ENCODE peak calls at places on chromosomes 4 and X, in nine cellular contexts. One of them, this sample, is unnamed.
A peak's percentile ranks its signal among the peaks of the same experiment; 100 is the strongest.

GRCh38 chrX:104137496-104137895 is 19.3 kb downstream of the SLC25A53 start:
- DNase-seq in lung: no peak
- DNase-seq in choroid plexus epithelial cell: peak; percentile 40
- DNase-seq in gastrocnemius medialis: no peak
- DNase-seq in ELR: peak; percentile 21
- DNase-seq in SJSA1: no peak
- DNase-seq in activated CD8-positive, alpha-beta memory T cell treated with anti-CD3 and anti-CD28 coated beads, Interleukin-2, amount 50 U/mL, for 48 hours: no peak
- DNase-seq in stimulated activated CD8-positive, alpha-beta memory T cell treated with anti-CD3 and anti-CD28 coated beads, Interleukin-7, amount 100 ng/mL, for 4 hours: no peak
- DNase-seq in KBM-7: peak; percentile 5
- DNase-seq in this sample: no peak

GRCh38 chr4:8602686-8603430 is 10.3 kb downstream of the CPZ start:
- DNase-seq in lung: no peak
- DNase-seq in choroid plexus epithelial cell: no peak
- DNase-seq in gastrocnemius medialis: no peak
- DNase-seq in ELR: no peak
- DNase-seq in SJSA1: no peak
- DNase-seq in activated CD8-positive, alpha-beta memory T cell treated with anti-CD3 and anti-CD28 coated beads, Interleukin-2, amount 50 U/mL, for 48 hours: no peak
- DNase-seq in stimulated activated CD8-positive, alpha-beta memory T cell treated with anti-CD3 and anti-CD28 coated beads, Interleukin-7, amount 100 ng/mL, for 4 hours: no peak
- DNase-seq in KBM-7: no peak
- DNase-seq in this sample: no peak

GRCh38 chr4:108045687-108046024 is 56.0 kb downstream of the HADH start:
- DNase-seq in lung: peak; percentile 57
- DNase-seq in choroid plexus epithelial cell: no peak
- DNase-seq in gastrocnemius medialis: peak; percentile 29
- DNase-seq in ELR: no peak
- DNase-seq in SJSA1: no peak
- DNase-seq in activated CD8-positive, alpha-beta memory T cell treated with anti-CD3 and anti-CD28 coated beads, Interleukin-2, amount 50 U/mL, for 48 hours: no peak
- DNase-seq in stimulated activated CD8-positive, alpha-beta memory T cell treated with anti-CD3 and anti-CD28 coated beads, Interleukin-7, amount 100 ng/mL, for 4 hours: no peak
- DNase-seq in KBM-7: no peak
- DNase-seq in this sample: no peak

GRCh38 chr4:129532573-129532972 is 436.6 kb downstream of the C4orf33 start:
- DNase-seq in lung: no peak
- DNase-seq in choroid plexus epithelial cell: no peak
- DNase-seq in gastrocnemius medialis: no peak
- DNase-seq in ELR: no peak
- DNase-seq in SJSA1: no peak
- DNase-seq in activated CD8-positive, alpha-beta memory T cell treated with anti-CD3 and anti-CD28 coated beads, Interleukin-2, amount 50 U/mL, for 48 hours: no peak
- DNase-seq in stimulated activated CD8-positive, alpha-beta memory T cell treated with anti-CD3 and anti-CD28 coated beads, Interleukin-7, amount 100 ng/mL, for 4 hours: no peak
- DNase-seq in KBM-7: peak; percentile 81
- DNase-seq in this sample: no peak

GRCh38 chrX:43655151-43655676 is 885 bp upstream of the MAOA start:
- DNase-seq in lung: peak; percentile 34
- DNase-seq in choroid plexus epithelial cell: peak; percentile 64
- DNase-seq in gastrocnemius medialis: peak; percentile 55
- DNase-seq in ELR: peak; percentile 14
- DNase-seq in SJSA1: peak; percentile 41
- DNase-seq in activated CD8-positive, alpha-beta memory T cell treated with anti-CD3 and anti-CD28 coated beads, Interleukin-2, amount 50 U/mL, for 48 hours: peak; percentile 58
- DNase-seq in stimulated activated CD8-positive, alpha-beta memory T cell treated with anti-CD3 and anti-CD28 coated beads, Interleukin-7, amount 100 ng/mL, for 4 hours: no peak
- DNase-seq in KBM-7: peak; percentile 43
- DNase-seq in this sample: no peak

GRCh38 chr4:145287351-145287750 is 107.0 kb upstream of the OTUD4 start:
- DNase-seq in lung: no peak
- DNase-seq in choroid plexus epithelial cell: no peak
- DNase-seq in gastrocnemius medialis: no peak
- DNase-seq in ELR: no peak
- DNase-seq in SJSA1: no peak
- DNase-seq in activated CD8-positive, alpha-beta memory T cell treated with anti-CD3 and anti-CD28 coated beads, Interleukin-2, amount 50 U/mL, for 48 hours: no peak
- DNase-seq in stimulated activated CD8-positive, alpha-beta memory T cell treated with anti-CD3 and anti-CD28 coated beads, Interleukin-7, amount 100 ng/mL, for 4 hours: no peak
- DNase-seq in KBM-7: no peak
- DNase-seq in this sample: no peak

GRCh38 chr4:22179124-22179874 is 230.7 kb upstream of the KCNIP4 start:
- DNase-seq in lung: no peak
- DNase-seq in choroid plexus epithelial cell: peak; percentile 30
- DNase-seq in gastrocnemius medialis: no peak
- DNase-seq in ELR: peak; percentile 88
- DNase-seq in SJSA1: peak; percentile 33
- DNase-seq in activated CD8-positive, alpha-beta memory T cell treated with anti-CD3 and anti-CD28 coated beads, Interleukin-2, amount 50 U/mL, for 48 hours: no peak
- DNase-seq in stimulated activated CD8-positive, alpha-beta memory T cell treated with anti-CD3 and anti-CD28 coated beads, Interleukin-7, amount 100 ng/mL, for 4 hours: no peak
- DNase-seq in KBM-7: no peak
- DNase-seq in this sample: no peak

GRCh38 chr4:69038582-69038981 is 57.7 kb upstream of the UGT2B7 start:
- DNase-seq in lung: no peak
- DNase-seq in choroid plexus epithelial cell: no peak
- DNase-seq in gastrocnemius medialis: no peak
- DNase-seq in ELR: peak; percentile 68
- DNase-seq in SJSA1: no peak
- DNase-seq in activated CD8-positive, alpha-beta memory T cell treated with anti-CD3 and anti-CD28 coated beads, Interleukin-2, amount 50 U/mL, for 48 hours: no peak
- DNase-seq in stimulated activated CD8-positive, alpha-beta memory T cell treated with anti-CD3 and anti-CD28 coated beads, Interleukin-7, amount 100 ng/mL, for 4 hours: no peak
- DNase-seq in KBM-7: no peak
- DNase-seq in this sample: no peak

GRCh38 chr4:69330345-69330744 is 50.1 kb downstream of the UGT2B28 start:
- DNase-seq in lung: no peak
- DNase-seq in choroid plexus epithelial cell: no peak
- DNase-seq in gastrocnemius medialis: no peak
- DNase-seq in ELR: no peak
- DNase-seq in SJSA1: no peak
- DNase-seq in activated CD8-positive, alpha-beta memory T cell treated with anti-CD3 and anti-CD28 coated beads, Interleukin-2, amount 50 U/mL, for 48 hours: no peak
- DNase-seq in stimulated activated CD8-positive, alpha-beta memory T cell treated with anti-CD3 and anti-CD28 coated beads, Interleukin-7, amount 100 ng/mL, for 4 hours: no peak
- DNase-seq in KBM-7: no peak
- DNase-seq in this sample: no peak

GRCh38 chr4:125368161-125368560 is 53.4 kb downstream of the FAT4 start:
- DNase-seq in lung: no peak
- DNase-seq in choroid plexus epithelial cell: peak; percentile 66
- DNase-seq in gastrocnemius medialis: no peak
- DNase-seq in ELR: peak; percentile 48
- DNase-seq in SJSA1: no peak
- DNase-seq in activated CD8-positive, alpha-beta memory T cell treated with anti-CD3 and anti-CD28 coated beads, Interleukin-2, amount 50 U/mL, for 48 hours: no peak
- DNase-seq in stimulated activated CD8-positive, alpha-beta memory T cell treated with anti-CD3 and anti-CD28 coated beads, Interleukin-7, amount 100 ng/mL, for 4 hours: no peak
- DNase-seq in KBM-7: no peak
- DNase-seq in this sample: peak; percentile 25

GRCh38 chrX:123993326-123993725 is 31.8 kb downstream of the STAG2 start:
- DNase-seq in lung: no peak
- DNase-seq in choroid plexus epithelial cell: peak; percentile 63
- DNase-seq in gastrocnemius medialis: no peak
- DNase-seq in ELR: peak; percentile 88
- DNase-seq in SJSA1: no peak
- DNase-seq in activated CD8-positive, alpha-beta memory T cell treated with anti-CD3 and anti-CD28 coated beads, Interleukin-2, amount 50 U/mL, for 48 hours: no peak
- DNase-seq in stimulated activated CD8-positive, alpha-beta memory T cell treated with anti-CD3 and anti-CD28 coated beads, Interleukin-7, amount 100 ng/mL, for 4 hours: no peak
- DNase-seq in KBM-7: no peak
- DNase-seq in this sample: no peak

GRCh38 chrX:69154051-69154450 is 11.2 kb downstream of the PJA1 start:
- DNase-seq in lung: no peak
- DNase-seq in choroid plexus epithelial cell: no peak
- DNase-seq in gastrocnemius medialis: no peak
- DNase-seq in ELR: no peak
- DNase-seq in SJSA1: peak; percentile 5
- DNase-seq in activated CD8-positive, alpha-beta memory T cell treated with anti-CD3 and anti-CD28 coated beads, Interleukin-2, amount 50 U/mL, for 48 hours: no peak
- DNase-seq in stimulated activated CD8-positive, alpha-beta memory T cell treated with anti-CD3 and anti-CD28 coated beads, Interleukin-7, amount 100 ng/mL, for 4 hours: no peak
- DNase-seq in KBM-7: no peak
- DNase-seq in this sample: no peak

GRCh38 chr4:57554693-57555092 is 444.5 kb upstream of the IGFBP7 start:
- DNase-seq in lung: no peak
- DNase-seq in choroid plexus epithelial cell: no peak
- DNase-seq in gastrocnemius medialis: no peak
- DNase-seq in ELR: no peak
- DNase-seq in SJSA1: no peak
- DNase-seq in activated CD8-positive, alpha-beta memory T cell treated with anti-CD3 and anti-CD28 coated beads, Interleukin-2, amount 50 U/mL, for 48 hours: no peak
- DNase-seq in stimulated activated CD8-positive, alpha-beta memory T cell treated with anti-CD3 and anti-CD28 coated beads, Interleukin-7, amount 100 ng/mL, for 4 hours: no peak
- DNase-seq in KBM-7: no peak
- DNase-seq in this sample: no peak

GRCh38 chr4:174808119-174808518 is 20.9 kb downstream of the GLRA3 start:
- DNase-seq in lung: no peak
- DNase-seq in choroid plexus epithelial cell: no peak
- DNase-seq in gastrocnemius medialis: no peak
- DNase-seq in ELR: peak; percentile 39
- DNase-seq in SJSA1: no peak
- DNase-seq in activated CD8-positive, alpha-beta memory T cell treated with anti-CD3 and anti-CD28 coated beads, Interleukin-2, amount 50 U/mL, for 48 hours: no peak
- DNase-seq in stimulated activated CD8-positive, alpha-beta memory T cell treated with anti-CD3 and anti-CD28 coated beads, Interleukin-7, amount 100 ng/mL, for 4 hours: no peak
- DNase-seq in KBM-7: no peak
- DNase-seq in this sample: no peak

GRCh38 chrX:155026727-155027508 is at the start of gene FUNDC2:
- DNase-seq in lung: peak; percentile 91
- DNase-seq in choroid plexus epithelial cell: peak; percentile 95
- DNase-seq in gastrocnemius medialis: peak; percentile 95
- DNase-seq in ELR: peak; percentile 90
- DNase-seq in SJSA1: peak; percentile 92
- DNase-seq in activated CD8-positive, alpha-beta memory T cell treated with anti-CD3 and anti-CD28 coated beads, Interleukin-2, amount 50 U/mL, for 48 hours: peak; percentile 91
- DNase-seq in stimulated activated CD8-positive, alpha-beta memory T cell treated with anti-CD3 and anti-CD28 coated beads, Interleukin-7, amount 100 ng/mL, for 4 hours: peak; percentile 90
- DNase-seq in KBM-7: peak; percentile 99
- DNase-seq in this sample: peak; percentile 82

GRCh38 chrX:132818638-132819037 is 139.8 kb downstream of the HS6ST2 start:
- DNase-seq in lung: no peak
- DNase-seq in choroid plexus epithelial cell: no peak
- DNase-seq in gastrocnemius medialis: no peak
- DNase-seq in ELR: no peak
- DNase-seq in SJSA1: no peak
- DNase-seq in activated CD8-positive, alpha-beta memory T cell treated with anti-CD3 and anti-CD28 coated beads, Interleukin-2, amount 50 U/mL, for 48 hours: no peak
- DNase-seq in stimulated activated CD8-positive, alpha-beta memory T cell treated with anti-CD3 and anti-CD28 coated beads, Interleukin-7, amount 100 ng/mL, for 4 hours: no peak
- DNase-seq in KBM-7: no peak
- DNase-seq in this sample: no peak

GRCh38 chr4:86965019-86965976 is 30.5 kb downstream of the AFF1 start:
- DNase-seq in lung: no peak
- DNase-seq in choroid plexus epithelial cell: no peak
- DNase-seq in gastrocnemius medialis: no peak
- DNase-seq in ELR: no peak
- DNase-seq in SJSA1: no peak
- DNase-seq in activated CD8-positive, alpha-beta memory T cell treated with anti-CD3 and anti-CD28 coated beads, Interleukin-2, amount 50 U/mL, for 48 hours: no peak
- DNase-seq in stimulated activated CD8-positive, alpha-beta memory T cell treated with anti-CD3 and anti-CD28 coated beads, Interleukin-7, amount 100 ng/mL, for 4 hours: no peak
- DNase-seq in KBM-7: no peak
- DNase-seq in this sample: no peak

GRCh38 chrX:81174286-81174685 is 27.4 kb downstream of the HMGN5 start:
- DNase-seq in lung: no peak
- DNase-seq in choroid plexus epithelial cell: peak; percentile 48
- DNase-seq in gastrocnemius medialis: no peak
- DNase-seq in ELR: peak; percentile 34
- DNase-seq in SJSA1: no peak
- DNase-seq in activated CD8-positive, alpha-beta memory T cell treated with anti-CD3 and anti-CD28 coated beads, Interleukin-2, amount 50 U/mL, for 48 hours: no peak
- DNase-seq in stimulated activated CD8-positive, alpha-beta memory T cell treated with anti-CD3 and anti-CD28 coated beads, Interleukin-7, amount 100 ng/mL, for 4 hours: no peak
- DNase-seq in KBM-7: peak; percentile 62
- DNase-seq in this sample: no peak

GRCh38 chr4:38674206-38675144 is 10.5 kb downstream of the KLF3 start:
- DNase-seq in lung: no peak
- DNase-seq in choroid plexus epithelial cell: no peak
- DNase-seq in gastrocnemius medialis: no peak
- DNase-seq in ELR: no peak
- DNase-seq in SJSA1: no peak
- DNase-seq in activated CD8-positive, alpha-beta memory T cell treated with anti-CD3 and anti-CD28 coated beads, Interleukin-2, amount 50 U/mL, for 48 hours: no peak
- DNase-seq in stimulated activated CD8-positive, alpha-beta memory T cell treated with anti-CD3 and anti-CD28 coated beads, Interleukin-7, amount 100 ng/mL, for 4 hours: no peak
- DNase-seq in KBM-7: no peak
- DNase-seq in this sample: no peak

GRCh38 chr4:119690871-119691270 is 62.3 kb upstream of the PDE5A start:
- DNase-seq in lung: no peak
- DNase-seq in choroid plexus epithelial cell: no peak
- DNase-seq in gastrocnemius medialis: no peak
- DNase-seq in ELR: peak; percentile 8
- DNase-seq in SJSA1: no peak
- DNase-seq in activated CD8-positive, alpha-beta memory T cell treated with anti-CD3 and anti-CD28 coated beads, Interleukin-2, amount 50 U/mL, for 48 hours: no peak
- DNase-seq in stimulated activated CD8-positive, alpha-beta memory T cell treated with anti-CD3 and anti-CD28 coated beads, Interleukin-7, amount 100 ng/mL, for 4 hours: no peak
- DNase-seq in KBM-7: no peak
- DNase-seq in this sample: no peak

GRCh38 chrX:623599-624323 is 6.8 kb upstream of the SHOX start:
- DNase-seq in lung: peak; percentile 22
- DNase-seq in choroid plexus epithelial cell: peak; percentile 29
- DNase-seq in gastrocnemius medialis: no peak
- DNase-seq in ELR: no peak
- DNase-seq in SJSA1: peak; percentile 29
- DNase-seq in activated CD8-positive, alpha-beta memory T cell treated with anti-CD3 and anti-CD28 coated beads, Interleukin-2, amount 50 U/mL, for 48 hours: no peak
- DNase-seq in stimulated activated CD8-positive, alpha-beta memory T cell treated with anti-CD3 and anti-CD28 coated beads, Interleukin-7, amount 100 ng/mL, for 4 hours: no peak
- DNase-seq in KBM-7: peak; percentile 35
- DNase-seq in this sample: no peak

GRCh38 chrX:12463873-12464272 is 325.6 kb downstream of the FRMPD4 start:
- DNase-seq in lung: no peak
- DNase-seq in choroid plexus epithelial cell: no peak
- DNase-seq in gastrocnemius medialis: no peak
- DNase-seq in ELR: no peak
- DNase-seq in SJSA1: no peak
- DNase-seq in activated CD8-positive, alpha-beta memory T cell treated with anti-CD3 and anti-CD28 coated beads, Interleukin-2, amount 50 U/mL, for 48 hours: no peak
- DNase-seq in stimulated activated CD8-positive, alpha-beta memory T cell treated with anti-CD3 and anti-CD28 coated beads, Interleukin-7, amount 100 ng/mL, for 4 hours: no peak
- DNase-seq in KBM-7: no peak
- DNase-seq in this sample: no peak

GRCh38 chrX:23773601-23774175 is 9.3 kb upstream of the SAT1 start:
- DNase-seq in lung: no peak
- DNase-seq in choroid plexus epithelial cell: no peak
- DNase-seq in gastrocnemius medialis: no peak
- DNase-seq in ELR: no peak
- DNase-seq in SJSA1: no peak
- DNase-seq in activated CD8-positive, alpha-beta memory T cell treated with anti-CD3 and anti-CD28 coated beads, Interleukin-2, amount 50 U/mL, for 48 hours: no peak
- DNase-seq in stimulated activated CD8-positive, alpha-beta memory T cell treated with anti-CD3 and anti-CD28 coated beads, Interleukin-7, amount 100 ng/mL, for 4 hours: peak; percentile 55
- DNase-seq in KBM-7: peak; percentile 65
- DNase-seq in this sample: no peak

GRCh38 chr4:181376058-181376457 is 867.1 kb upstream of the TENM3 start:
- DNase-seq in lung: no peak
- DNase-seq in choroid plexus epithelial cell: no peak
- DNase-seq in gastrocnemius medialis: no peak
- DNase-seq in ELR: no peak
- DNase-seq in SJSA1: no peak
- DNase-seq in activated CD8-positive, alpha-beta memory T cell treated with anti-CD3 and anti-CD28 coated beads, Interleukin-2, amount 50 U/mL, for 48 hours: no peak
- DNase-seq in stimulated activated CD8-positive, alpha-beta memory T cell treated with anti-CD3 and anti-CD28 coated beads, Interleukin-7, amount 100 ng/mL, for 4 hours: no peak
- DNase-seq in KBM-7: no peak
- DNase-seq in this sample: no peak

GRCh38 chrX:33195698-33196097 is 15.7 kb downstream of the DMD start:
- DNase-seq in lung: no peak
- DNase-seq in choroid plexus epithelial cell: no peak
- DNase-seq in gastrocnemius medialis: no peak
- DNase-seq in ELR: no peak
- DNase-seq in SJSA1: no peak
- DNase-seq in activated CD8-positive, alpha-beta memory T cell treated with anti-CD3 and anti-CD28 coated beads, Interleukin-2, amount 50 U/mL, for 48 hours: no peak
- DNase-seq in stimulated activated CD8-positive, alpha-beta memory T cell treated with anti-CD3 and anti-CD28 coated beads, Interleukin-7, amount 100 ng/mL, for 4 hours: no peak
- DNase-seq in KBM-7: no peak
- DNase-seq in this sample: no peak

GRCh38 chrX:135625995-135626394 is 87.4 kb upstream of the CT45A1 start:
- DNase-seq in lung: no peak
- DNase-seq in choroid plexus epithelial cell: peak; percentile 20
- DNase-seq in gastrocnemius medialis: no peak
- DNase-seq in ELR: peak; percentile 30
- DNase-seq in SJSA1: no peak
- DNase-seq in activated CD8-positive, alpha-beta memory T cell treated with anti-CD3 and anti-CD28 coated beads, Interleukin-2, amount 50 U/mL, for 48 hours: no peak
- DNase-seq in stimulated activated CD8-positive, alpha-beta memory T cell treated with anti-CD3 and anti-CD28 coated beads, Interleukin-7, amount 100 ng/mL, for 4 hours: no peak
- DNase-seq in KBM-7: no peak
- DNase-seq in this sample: no peak

GRCh38 chr4:20015825-20016224 is 235.9 kb upstream of the SLIT2 start:
- DNase-seq in lung: no peak
- DNase-seq in choroid plexus epithelial cell: no peak
- DNase-seq in gastrocnemius medialis: no peak
- DNase-seq in ELR: no peak
- DNase-seq in SJSA1: no peak
- DNase-seq in activated CD8-positive, alpha-beta memory T cell treated with anti-CD3 and anti-CD28 coated beads, Interleukin-2, amount 50 U/mL, for 48 hours: no peak
- DNase-seq in stimulated activated CD8-positive, alpha-beta memory T cell treated with anti-CD3 and anti-CD28 coated beads, Interleukin-7, amount 100 ng/mL, for 4 hours: no peak
- DNase-seq in KBM-7: no peak
- DNase-seq in this sample: no peak

GRCh38 chr4:1245481-1246051 is 3.4 kb downstream of the CTBP1 start:
- DNase-seq in lung: no peak
- DNase-seq in choroid plexus epithelial cell: no peak
- DNase-seq in gastrocnemius medialis: peak; percentile 12
- DNase-seq in ELR: no peak
- DNase-seq in SJSA1: no peak
- DNase-seq in activated CD8-positive, alpha-beta memory T cell treated with anti-CD3 and anti-CD28 coated beads, Interleukin-2, amount 50 U/mL, for 48 hours: no peak
- DNase-seq in stimulated activated CD8-positive, alpha-beta memory T cell treated with anti-CD3 and anti-CD28 coated beads, Interleukin-7, amount 100 ng/mL, for 4 hours: no peak
- DNase-seq in KBM-7: no peak
- DNase-seq in this sample: no peak

GRCh38 chrX:119410027-119410819 is 11.1 kb downstream of the SLC25A43 start:
- DNase-seq in lung: peak; percentile 71
- DNase-seq in choroid plexus epithelial cell: peak; percentile 75
- DNase-seq in gastrocnemius medialis: peak; percentile 60
- DNase-seq in ELR: peak; percentile 89
- DNase-seq in SJSA1: peak; percentile 84
- DNase-seq in activated CD8-positive, alpha-beta memory T cell treated with anti-CD3 and anti-CD28 coated beads, Interleukin-2, amount 50 U/mL, for 48 hours: no peak
- DNase-seq in stimulated activated CD8-positive, alpha-beta memory T cell treated with anti-CD3 and anti-CD28 coated beads, Interleukin-7, amount 100 ng/mL, for 4 hours: no peak
- DNase-seq in KBM-7: no peak
- DNase-seq in this sample: no peak

GRCh38 chr4:8393593-8394038 is 46.9 kb downstream of the ACOX3 start:
- DNase-seq in lung: peak; percentile 55
- DNase-seq in choroid plexus epithelial cell: peak; percentile 96
- DNase-seq in gastrocnemius medialis: peak; percentile 86
- DNase-seq in ELR: peak; percentile 97
- DNase-seq in SJSA1: peak; percentile 72
- DNase-seq in activated CD8-positive, alpha-beta memory T cell treated with anti-CD3 and anti-CD28 coated beads, Interleukin-2, amount 50 U/mL, for 48 hours: no peak
- DNase-seq in stimulated activated CD8-positive, alpha-beta memory T cell treated with anti-CD3 and anti-CD28 coated beads, Interleukin-7, amount 100 ng/mL, for 4 hours: no peak
- DNase-seq in KBM-7: no peak
- DNase-seq in this sample: peak; percentile 65

GRCh38 chr4:40587826-40588225 is 41.8 kb downstream of the RBM47 start:
- DNase-seq in lung: no peak
- DNase-seq in choroid plexus epithelial cell: peak; percentile 72
- DNase-seq in gastrocnemius medialis: no peak
- DNase-seq in ELR: peak; percentile 65
- DNase-seq in SJSA1: no peak
- DNase-seq in activated CD8-positive, alpha-beta memory T cell treated with anti-CD3 and anti-CD28 coated beads, Interleukin-2, amount 50 U/mL, for 48 hours: no peak
- DNase-seq in stimulated activated CD8-positive, alpha-beta memory T cell treated with anti-CD3 and anti-CD28 coated beads, Interleukin-7, amount 100 ng/mL, for 4 hours: no peak
- DNase-seq in KBM-7: no peak
- DNase-seq in this sample: no peak